ENCODE peak calls at places on chromosomes 16 and 17, in ten cellular contexts. One of them, this sample, is unnamed.

GRCh38 chr16:60142991-60143705 is 1409.0 kb upstream of the GOT2 start:
- DNase-seq in PC-3: no peak
- DNase-seq in esophagus muscularis mucosa: no peak
- DNase-seq in pancreas: no peak
- DNase-seq in Peyer's patch: no peak
- DNase-seq in sigmoid colon: no peak
- DNase-seq in lung: no peak
- DNase-seq in psoas muscle: no peak
- DNase-seq in endothelial cell of umbilical vein: peak; percentile 51
- DNase-seq in heart right ventricle: no peak
- DNase-seq in this sample: no peak

GRCh38 chr16:27407158-27407557 is 5.2 kb downstream of the IL21R start:
- DNase-seq in lung: no peak
- DNase-seq in endothelial cell of umbilical vein: no peak
- DNase-seq in pancreas: no peak
- DNase-seq in PC-3: no peak
- DNase-seq in sigmoid colon: no peak
- DNase-seq in heart right ventricle: no peak
- DNase-seq in Peyer's patch: no peak
- DNase-seq in esophagus muscularis mucosa: no peak
- DNase-seq in psoas muscle: no peak
- DNase-seq in this sample: no peak

GRCh38 chr16:15466886-15467781 is 32.7 kb downstream of the BMERB1 start:
- DNase-seq in psoas muscle: no peak
- DNase-seq in PC-3: peak; percentile 60
- DNase-seq in endothelial cell of umbilical vein: no peak
- DNase-seq in sigmoid colon: no peak
- DNase-seq in esophagus muscularis mucosa: no peak
- DNase-seq in heart right ventricle: no peak
- DNase-seq in Peyer's patch: no peak
- DNase-seq in pancreas: no peak
- DNase-seq in lung: no peak
- DNase-seq in this sample: peak; percentile 30

GRCh38 chr17:81371910-81372760 is 23.1 kb upstream of the BAHCC1 start:
- DNase-seq in sigmoid colon: peak; percentile 78
- DNase-seq in lung: no peak
- DNase-seq in Peyer's patch: peak; percentile 68
- DNase-seq in psoas muscle: peak; percentile 76
- DNase-seq in endothelial cell of umbilical vein: peak; percentile 31
- DNase-seq in heart right ventricle: peak; percentile 80
- DNase-seq in PC-3: peak; percentile 39
- DNase-seq in pancreas: peak; percentile 55
- DNase-seq in esophagus muscularis mucosa: no peak
- DNase-seq in this sample: no peak

GRCh38 chr17:43366809-43367587 is 31.8 kb upstream of the ARL4D start:
- DNase-seq in lung: no peak
- DNase-seq in Peyer's patch: no peak
- DNase-seq in endothelial cell of umbilical vein: no peak
- DNase-seq in psoas muscle: peak; percentile 20
- DNase-seq in esophagus muscularis mucosa: no peak
- DNase-seq in sigmoid colon: no peak
- DNase-seq in heart right ventricle: no peak
- DNase-seq in pancreas: no peak
- DNase-seq in PC-3: no peak
- DNase-seq in this sample: no peak

GRCh38 chr16:29820730-29821662 is 734 bp downstream of the MVP start:
- DNase-seq in sigmoid colon: no peak
- DNase-seq in PC-3: peak; percentile 27
- DNase-seq in lung: peak; percentile 79
- DNase-seq in psoas muscle: no peak
- DNase-seq in endothelial cell of umbilical vein: no peak
- DNase-seq in pancreas: peak; percentile 71
- DNase-seq in esophagus muscularis mucosa: no peak
- DNase-seq in heart right ventricle: peak; percentile 23
- DNase-seq in Peyer's patch: peak; percentile 88
- DNase-seq in this sample: peak; percentile 55

GRCh38 chr17:11901901-11902300 is 95.4 kb downstream of the ZNF18 start:
- DNase-seq in lung: no peak
- DNase-seq in endothelial cell of umbilical vein: no peak
- DNase-seq in psoas muscle: no peak
- DNase-seq in Peyer's patch: no peak
- DNase-seq in esophagus muscularis mucosa: no peak
- DNase-seq in sigmoid colon: no peak
- DNase-seq in heart right ventricle: no peak
- DNase-seq in PC-3: no peak
- DNase-seq in pancreas: no peak
- DNase-seq in this sample: no peak

GRCh38 chr17:2416010-2416734 is 15.3 kb upstream of the MNT start:
- DNase-seq in psoas muscle: peak; percentile 90
- DNase-seq in PC-3: peak; percentile 90
- DNase-seq in pancreas: peak; percentile 91
- DNase-seq in Peyer's patch: peak; percentile 92
- DNase-seq in lung: peak; percentile 88
- DNase-seq in esophagus muscularis mucosa: peak; percentile 98
- DNase-seq in heart right ventricle: peak; percentile 90
- DNase-seq in sigmoid colon: peak; percentile 96
- DNase-seq in endothelial cell of umbilical vein: peak; percentile 94
- DNase-seq in this sample: peak; percentile 76

GRCh38 chr16:89826531-89827382 is 1.5 kb upstream of the SPIRE2 start:
- DNase-seq in Peyer's patch: no peak
- DNase-seq in endothelial cell of umbilical vein: no peak
- DNase-seq in heart right ventricle: no peak
- DNase-seq in PC-3: no peak
- DNase-seq in lung: no peak
- DNase-seq in pancreas: no peak
- DNase-seq in psoas muscle: no peak
- DNase-seq in sigmoid colon: no peak
- DNase-seq in esophagus muscularis mucosa: no peak
- DNase-seq in this sample: peak; percentile 14

GRCh38 chr16:86570542-86571196 is 4.0 kb downstream of the FOXC2 start:
- DNase-seq in heart right ventricle: no peak
- DNase-seq in sigmoid colon: no peak
- DNase-seq in endothelial cell of umbilical vein: no peak
- DNase-seq in esophagus muscularis mucosa: no peak
- DNase-seq in Peyer's patch: no peak
- DNase-seq in psoas muscle: no peak
- DNase-seq in lung: no peak
- DNase-seq in PC-3: no peak
- DNase-seq in pancreas: no peak
- DNase-seq in this sample: no peak

GRCh38 chr17:38742431-38743308 is 5.5 kb downstream of the PCGF2 start:
- DNase-seq in sigmoid colon: peak; percentile 84
- DNase-seq in esophagus muscularis mucosa: no peak
- DNase-seq in Peyer's patch: peak; percentile 75
- DNase-seq in PC-3: no peak
- DNase-seq in pancreas: peak; percentile 65
- DNase-seq in psoas muscle: no peak
- DNase-seq in endothelial cell of umbilical vein: peak; percentile 77
- DNase-seq in lung: peak; percentile 72
- DNase-seq in heart right ventricle: peak; percentile 89
- DNase-seq in this sample: peak; percentile 61

GRCh38 chr17:82911822-82912221 is 72.0 kb upstream of the ZNF750 start:
- DNase-seq in Peyer's patch: no peak
- DNase-seq in lung: no peak
- DNase-seq in psoas muscle: no peak
- DNase-seq in PC-3: no peak
- DNase-seq in sigmoid colon: no peak
- DNase-seq in esophagus muscularis mucosa: no peak
- DNase-seq in pancreas: no peak
- DNase-seq in endothelial cell of umbilical vein: no peak
- DNase-seq in heart right ventricle: no peak
- DNase-seq in this sample: no peak

GRCh38 chr17:49183801-49184200 is 26.6 kb downstream of the GNGT2 start:
- DNase-seq in esophagus muscularis mucosa: no peak
- DNase-seq in Peyer's patch: no peak
- DNase-seq in sigmoid colon: no peak
- DNase-seq in lung: no peak
- DNase-seq in endothelial cell of umbilical vein: no peak
- DNase-seq in psoas muscle: no peak
- DNase-seq in heart right ventricle: no peak
- DNase-seq in PC-3: no peak
- DNase-seq in pancreas: no peak
- DNase-seq in this sample: no peak

GRCh38 chr17:81254955-81255717 is 16.0 kb downstream of the NDUFAF8 start:
- DNase-seq in pancreas: peak; percentile 77
- DNase-seq in PC-3: peak; percentile 77
- DNase-seq in esophagus muscularis mucosa: peak; percentile 93
- DNase-seq in Peyer's patch: peak; percentile 88
- DNase-seq in sigmoid colon: peak; percentile 95
- DNase-seq in psoas muscle: peak; percentile 88
- DNase-seq in heart right ventricle: peak; percentile 84
- DNase-seq in lung: peak; percentile 91
- DNase-seq in endothelial cell of umbilical vein: peak; percentile 64
- DNase-seq in this sample: peak; percentile 75

GRCh38 chr17:66647391-66647983 is 187.4 kb upstream of the CACNG5 start:
- DNase-seq in Peyer's patch: peak; percentile 53
- DNase-seq in PC-3: no peak
- DNase-seq in heart right ventricle: no peak
- DNase-seq in esophagus muscularis mucosa: no peak
- DNase-seq in lung: no peak
- DNase-seq in endothelial cell of umbilical vein: no peak
- DNase-seq in psoas muscle: no peak
- DNase-seq in pancreas: no peak
- DNase-seq in sigmoid colon: no peak
- DNase-seq in this sample: no peak

GRCh38 chr17:78781339-78782304 is at the start of gene CYTH1:
- DNase-seq in pancreas: peak; percentile 73
- DNase-seq in endothelial cell of umbilical vein: peak; percentile 41
- DNase-seq in heart right ventricle: no peak
- DNase-seq in Peyer's patch: peak; percentile 69
- DNase-seq in sigmoid colon: peak; percentile 76
- DNase-seq in psoas muscle: peak; percentile 60
- DNase-seq in PC-3: peak; percentile 45
- DNase-seq in esophagus muscularis mucosa: no peak
- DNase-seq in lung: peak; percentile 57
- DNase-seq in this sample: no peak

GRCh38 chr17:30905742-30906100 is 317 bp downstream of the TEFM start:
- DNase-seq in PC-3: peak; percentile 2
- DNase-seq in psoas muscle: no peak
- DNase-seq in Peyer's patch: peak; percentile 49
- DNase-seq in heart right ventricle: no peak
- DNase-seq in endothelial cell of umbilical vein: peak; percentile 31
- DNase-seq in lung: no peak
- DNase-seq in pancreas: no peak
- DNase-seq in sigmoid colon: no peak
- DNase-seq in esophagus muscularis mucosa: no peak
- DNase-seq in this sample: peak; percentile 6

GRCh38 chr17:13337864-13338371 is 263.8 kb downstream of the HS3ST3A1 start:
- DNase-seq in heart right ventricle: peak; percentile 29
- DNase-seq in PC-3: peak; percentile 79
- DNase-seq in psoas muscle: no peak
- DNase-seq in esophagus muscularis mucosa: no peak
- DNase-seq in pancreas: no peak
- DNase-seq in Peyer's patch: no peak
- DNase-seq in sigmoid colon: no peak
- DNase-seq in endothelial cell of umbilical vein: peak; percentile 18
- DNase-seq in lung: no peak
- DNase-seq in this sample: peak; percentile 57

GRCh38 chr17:21246698-21247097 is 6.5 kb downstream of the NATD1 start:
- DNase-seq in sigmoid colon: no peak
- DNase-seq in heart right ventricle: no peak
- DNase-seq in psoas muscle: no peak
- DNase-seq in lung: no peak
- DNase-seq in pancreas: no peak
- DNase-seq in endothelial cell of umbilical vein: no peak
- DNase-seq in esophagus muscularis mucosa: no peak
- DNase-seq in PC-3: no peak
- DNase-seq in Peyer's patch: no peak
- DNase-seq in this sample: no peak
- H3K4me3 ChIP-seq in sigmoid colon: no peak overlapping the region
- H3K4me3 ChIP-seq in heart right ventricle: no peak overlapping the region
- H3K4me3 ChIP-seq in psoas muscle: no peak overlapping the region
- H3K4me3 ChIP-seq in lung: no peak overlapping the region
- H3K4me3 ChIP-seq in pancreas: no peak overlapping the region
- H3K4me3 ChIP-seq in endothelial cell of umbilical vein: no peak overlapping the region
- H3K4me3 ChIP-seq in esophagus muscularis mucosa: no peak overlapping the region
- H3K4me3 ChIP-seq in PC-3: no peak overlapping the region
- H3K4me3 ChIP-seq in Peyer's patch: no peak overlapping the region
- H3K4me3 ChIP-seq in this sample: no peak overlapping the region

GRCh38 chr17:9199474-9200196 is 178.3 kb downstream of the NTN1 start:
- DNase-seq in esophagus muscularis mucosa: no peak
- DNase-seq in PC-3: no peak
- DNase-seq in lung: no peak
- DNase-seq in heart right ventricle: peak; percentile 47
- DNase-seq in endothelial cell of umbilical vein: no peak
- DNase-seq in psoas muscle: no peak
- DNase-seq in sigmoid colon: no peak
- DNase-seq in Peyer's patch: no peak
- DNase-seq in pancreas: no peak
- DNase-seq in this sample: no peak
- TF ChIP-seq CTCF in esophagus muscularis mucosa: no peak
- TF ChIP-seq CTCF in PC-3: no peak
- TF ChIP-seq CTCF in lung: no peak
- TF ChIP-seq CTCF in heart right ventricle: no peak
- TF ChIP-seq CTCF in endothelial cell of umbilical vein: no peak
- TF ChIP-seq CTCF in psoas muscle: no peak
- TF ChIP-seq CTCF in sigmoid colon: no peak
- TF ChIP-seq CTCF in Peyer's patch: no peak
- TF ChIP-seq CTCF in pancreas: no peak
- TF ChIP-seq CTCF in this sample: no peak

GRCh38 chr16:4301968-4302367 is 13.9 kb upstream of the GLIS2 start:
- DNase-seq in lung: no peak
- DNase-seq in esophagus muscularis mucosa: no peak
- DNase-seq in Peyer's patch: no peak
- DNase-seq in sigmoid colon: no peak
- DNase-seq in psoas muscle: no peak
- DNase-seq in PC-3: no peak
- DNase-seq in pancreas: no peak
- DNase-seq in heart right ventricle: no peak
- DNase-seq in endothelial cell of umbilical vein: no peak
- DNase-seq in this sample: no peak
- H3K36me3 ChIP-seq in lung: no peaks in the 10 kb centered on the region
- H3K36me3 ChIP-seq in esophagus muscularis mucosa: no peaks in the 10 kb centered on the region
- H3K36me3 ChIP-seq in Peyer's patch: no peaks in the 10 kb centered on the region
- H3K36me3 ChIP-seq in sigmoid colon: no peaks in the 10 kb centered on the region
- H3K36me3 ChIP-seq in psoas muscle: no peaks in the 10 kb centered on the region
- H3K36me3 ChIP-seq in PC-3: no peaks in the 10 kb centered on the region
- H3K36me3 ChIP-seq in pancreas: no peaks in the 10 kb centered on the region
- H3K36me3 ChIP-seq in heart right ventricle: no peaks in the 10 kb centered on the region
- H3K36me3 ChIP-seq in endothelial cell of umbilical vein: no peaks in the 10 kb centered on the region
- H3K36me3 ChIP-seq in this sample: no peaks in the 10 kb centered on the region

DNA sequence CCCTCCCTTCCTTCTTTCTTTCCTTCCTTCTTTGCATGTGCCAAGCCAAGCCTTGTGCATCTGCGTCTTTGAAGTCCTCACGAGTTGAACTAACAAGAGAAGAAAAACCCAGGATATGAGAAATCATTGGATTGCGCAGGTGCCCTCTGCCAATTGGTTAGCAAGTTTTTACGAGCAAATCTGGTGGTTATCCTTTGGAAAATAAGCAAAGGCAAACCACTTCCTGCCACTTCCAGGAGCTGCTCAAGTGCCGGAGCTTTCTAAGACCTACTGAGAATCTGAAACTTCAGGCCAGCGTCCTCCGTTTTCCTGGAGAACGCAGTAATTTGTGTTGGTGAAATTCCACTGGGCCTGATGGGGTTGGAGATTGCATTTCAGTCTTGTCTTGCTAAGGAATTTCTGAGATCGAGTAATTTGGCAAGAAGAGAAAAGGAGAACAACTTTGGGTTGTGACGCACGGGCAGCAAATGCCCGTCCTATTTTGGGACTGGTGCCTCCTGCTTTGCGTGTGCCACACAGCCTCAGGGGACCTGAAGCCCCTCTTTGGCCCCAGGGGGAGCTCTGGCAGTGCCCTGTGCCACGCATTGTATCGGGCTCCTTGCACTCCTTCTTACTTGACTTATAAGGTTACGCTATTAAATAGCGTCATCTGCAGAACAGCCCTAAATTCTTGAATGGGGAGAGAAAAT is 56.4 kb downstream of the CMIP start:
- DNase-seq in PC-3: peak; percentile 95
- DNase-seq in psoas muscle: no peak
- DNase-seq in esophagus muscularis mucosa: no peak
- DNase-seq in pancreas: no peak
- DNase-seq in lung: no peak
- DNase-seq in Peyer's patch: no peak
- DNase-seq in heart right ventricle: no peak
- DNase-seq in sigmoid colon: no peak
- DNase-seq in endothelial cell of umbilical vein: peak; percentile 85
- DNase-seq in this sample: peak; percentile 81
- H3K4me3 ChIP-seq in PC-3: peak overlapping the region; percentile 46
- H3K4me3 ChIP-seq in psoas muscle: no peak overlapping the region
- H3K4me3 ChIP-seq in esophagus muscularis mucosa: no peak overlapping the region
- H3K4me3 ChIP-seq in pancreas: no peak overlapping the region
- H3K4me3 ChIP-seq in lung: no peak overlapping the region
- H3K4me3 ChIP-seq in Peyer's patch: no peak overlapping the region
- H3K4me3 ChIP-seq in heart right ventricle: no peak overlapping the region
- H3K4me3 ChIP-seq in sigmoid colon: no peak overlapping the region
- H3K4me3 ChIP-seq in endothelial cell of umbilical vein: no peak overlapping the region
- H3K4me3 ChIP-seq in this sample: no peak overlapping the region

This sample was measured in bronchial epithelial cell.